ENCODE peak calls at places on chromosomes 13 and 19, in five cellular contexts. O, F, Q, C and D are unnamed samples.

GRCh38 chr19:38202504-38202903 is 21.5 kb downstream of the DPF1 start:
- DNase-seq in O (no peak), F (no peak), Q (no peak), C (no peak), D (no peak)

GRCh38 chr19:39809368-39809767 is 24.6 kb downstream of the DYRK1B start:
- DNase-seq in O (no peak), F (no peak), Q (no peak), C (no peak), D (no peak)

GRCh38 chr19:33219261-33219812 is 6.3 kb downstream of the SLC7A10 start:
- DNase-seq in O (peak; percentile 62), F (no peak), Q (peak; percentile 76), C (peak; percentile 88), D (no peak)

GRCh38 chr19:6425732-6426686 is 1.4 kb upstream of the KHSRP start:
- DNase-seq in O (no peak), F (no peak), Q (no peak), C (no peak), D (no peak)

GRCh38 chr19:1606138-1606651 is 933 bp upstream of the UQCR11 start:
- DNase-seq in O (no peak), F (no peak), Q (no peak), C (no peak), D (no peak)

GRCh38 chr19:17944301-17944700 is 11.5 kb downstream of the CCDC124 start:
- DNase-seq in O (no peak), F (no peak), Q (peak; percentile 64), C (peak; percentile 77), D (peak; percentile 86)

GRCh38 chr13:113412440-113412839 is 40.8 kb downstream of the ADPRHL1 start:
- DNase-seq in O (no peak), F (no peak), Q (no peak), C (no peak), D (no peak)

GRCh38 chr19:33302974-33303790 is 848 bp upstream of the CEBPA start:
- DNase-seq in O (peak; percentile 84), F (no peak), Q (peak; percentile 34), C (peak; percentile 57), D (peak; percentile 47)

GRCh38 chr19:1248454-1249297 is at the start of gene MIDN:
- DNase-seq in O (peak; percentile 90), F (peak; percentile 86), Q (peak; percentile 92), C (peak; percentile 86), D (peak; percentile 65)

GRCh38 chr13:110472904-110473563 is 88.5 kb downstream of the RAB20 start:
- DNase-seq in O (no peak), F (no peak), Q (no peak), C (no peak), D (no peak)

GRCh38 chr19:54415208-54415900 is at the start of gene TTYH1:
- DNase-seq in O (peak; percentile 78), F (peak; percentile 43), Q (no peak), C (no peak), D (no peak)

GRCh38 chr19:35977446-35978222 is 17.4 kb upstream of the SDHAF1 start:
- DNase-seq in O (peak; percentile 79), F (peak; percentile 39), Q (no peak), C (no peak), D (no peak)

GRCh38 chr13:34246511-34246910 is 428.6 kb downstream of the RFC3 start:
- DNase-seq in O (no peak), F (no peak), Q (no peak), C (peak; percentile 18), D (peak; percentile 37)

GRCh38 chr13:35874704-35875103 is 256.5 kb downstream of the DCLK1 start:
- DNase-seq in O (no peak), F (no peak), Q (no peak), C (no peak), D (no peak)

GRCh38 chr19:43594710-43595604 is 977 bp downstream of the IRGQ start:
- DNase-seq in O (peak; percentile 91), F (peak; percentile 77), Q (peak; percentile 63), C (peak; percentile 56), D (peak; percentile 36)

GRCh38 chr13:28557725-28558124 is 62.8 kb upstream of the FLT1 start:
- DNase-seq in O (no peak), F (no peak), Q (no peak), C (peak; percentile 51), D (no peak)

GRCh38 chr13:112619730-112620639 is 32.0 kb upstream of the TUBGCP3 start:
- DNase-seq in O (peak; percentile 93), F (no peak), Q (peak; percentile 25), C (peak; percentile 59), D (peak; percentile 42)

GRCh38 chr13:98459171-98459681 is 117.7 kb downstream of the STK24 start:
- DNase-seq in O (no peak), F (no peak), Q (no peak), C (no peak), D (no peak)

GRCh38 chr19:53772943-53773342 is 51.2 kb downstream of the NLRP12 start:
- DNase-seq in O (peak; percentile 81), F (peak; percentile 21), Q (peak; percentile 43), C (peak; percentile 46), D (peak; percentile 26)

GRCh38 chr13:44394649-44395048 is 21.0 kb downstream of the SERP2 start:
- DNase-seq in O (no peak), F (no peak), Q (no peak), C (no peak), D (no peak)

GRCh38 chr13:44934724-44935123 is 54.5 kb downstream of the NUFIP1 start:
- DNase-seq in O (no peak), F (no peak), Q (peak; percentile 65), C (peak; percentile 88), D (peak; percentile 46)

GRCh38 chr13:114107686-114108081 is 24.7 kb downstream of the RASA3 start:
- DNase-seq in O (no peak), F (peak; percentile 6), Q (peak; percentile 84), C (peak; percentile 87), D (no peak)

GRCh38 chr19:15631817-15632216 is 8.9 kb upstream of the CYP4F3 start:
- DNase-seq in O (peak; percentile 6), F (peak; percentile 26), Q (no peak), C (no peak), D (peak; percentile 63)

GRCh38 chr19:1618157-1619093 is 13.2 kb upstream of the UQCR11 start:
- DNase-seq in O (peak; percentile 44), F (no peak), Q (peak; percentile 6), C (no peak), D (peak; percentile 47)

GRCh38 chr19:2867025-2867991 is at the start of gene ZNF556:
- DNase-seq in O (no peak), F (no peak), Q (no peak), C (no peak), D (peak; percentile 62)

GRCh38 chr19:12293771-12294307 is 844 bp downstream of the ZNF44 start:
- DNase-seq in O (peak; percentile 79), F (peak; percentile 66), Q (peak; percentile 53), C (peak; percentile 59), D (peak; percentile 58)

GRCh38 chr19:7738023-7738422 is 6.1 kb upstream of the CLEC4G start:
- DNase-seq in O (no peak), F (no peak), Q (no peak), C (no peak), D (no peak)

DNA sequence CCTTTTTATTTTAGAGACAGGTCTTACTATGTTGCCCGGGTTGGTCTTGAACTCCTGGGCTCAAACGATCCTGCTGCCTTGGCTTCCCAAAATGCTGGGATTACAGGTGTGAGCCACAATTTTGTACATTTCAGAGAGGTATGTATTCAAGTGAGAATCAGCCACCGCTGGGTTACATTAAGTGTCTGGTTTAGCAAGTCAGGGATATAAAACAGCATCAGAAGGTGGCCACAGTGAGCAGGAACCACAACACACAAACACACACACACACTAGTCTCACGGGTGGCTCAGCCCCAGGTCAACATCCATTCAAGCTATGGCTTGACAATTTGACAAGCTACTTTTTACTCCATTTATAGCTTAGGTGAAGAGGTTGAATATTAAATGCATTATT is 20.2 kb downstream of the KLK5 start:
- DNase-seq in O (no peak), F (no peak), Q (no peak), C (no peak), D (no peak)
- TF ChIP-seq CTCF in O (no peak), F (no peak), Q (no peak), C (no peak), D (no peak)

GRCh38 chr19:49817964-49818690 is at the start of gene MED25:
- DNase-seq in O (peak; percentile 94), F (peak; percentile 86), Q (peak; percentile 91), C (peak; percentile 69), D (peak; percentile 82)
- TF ChIP-seq CTCF in O (peak; percentile 27), F (peak; percentile 19), Q (no peak), C (no peak), D (no peak)

DNA sequence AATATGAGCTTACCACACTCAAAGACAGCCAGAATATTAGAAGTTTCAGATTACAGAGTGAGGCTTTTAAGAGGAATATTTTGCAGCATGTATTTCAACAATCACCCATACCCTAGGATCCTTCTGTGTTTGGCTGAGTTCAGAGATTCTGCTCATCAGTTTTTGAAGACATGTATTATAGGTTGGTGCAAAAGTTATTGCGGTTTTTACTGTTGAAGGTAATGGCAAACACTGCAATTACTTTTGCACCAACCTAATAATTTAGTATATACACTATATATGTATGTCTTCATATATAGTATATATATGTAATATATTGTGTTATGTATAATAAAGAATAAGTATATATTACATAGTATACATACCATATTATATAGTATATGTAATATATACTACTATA is 435.1 kb downstream of the IRS2 start:
- DNase-seq in O (no peak), F (no peak), Q (no peak), C (no peak), D (no peak)
- TF ChIP-seq CTCF in O (no peak), F (no peak), Q (no peak), C (no peak), D (no peak)

DNA sequence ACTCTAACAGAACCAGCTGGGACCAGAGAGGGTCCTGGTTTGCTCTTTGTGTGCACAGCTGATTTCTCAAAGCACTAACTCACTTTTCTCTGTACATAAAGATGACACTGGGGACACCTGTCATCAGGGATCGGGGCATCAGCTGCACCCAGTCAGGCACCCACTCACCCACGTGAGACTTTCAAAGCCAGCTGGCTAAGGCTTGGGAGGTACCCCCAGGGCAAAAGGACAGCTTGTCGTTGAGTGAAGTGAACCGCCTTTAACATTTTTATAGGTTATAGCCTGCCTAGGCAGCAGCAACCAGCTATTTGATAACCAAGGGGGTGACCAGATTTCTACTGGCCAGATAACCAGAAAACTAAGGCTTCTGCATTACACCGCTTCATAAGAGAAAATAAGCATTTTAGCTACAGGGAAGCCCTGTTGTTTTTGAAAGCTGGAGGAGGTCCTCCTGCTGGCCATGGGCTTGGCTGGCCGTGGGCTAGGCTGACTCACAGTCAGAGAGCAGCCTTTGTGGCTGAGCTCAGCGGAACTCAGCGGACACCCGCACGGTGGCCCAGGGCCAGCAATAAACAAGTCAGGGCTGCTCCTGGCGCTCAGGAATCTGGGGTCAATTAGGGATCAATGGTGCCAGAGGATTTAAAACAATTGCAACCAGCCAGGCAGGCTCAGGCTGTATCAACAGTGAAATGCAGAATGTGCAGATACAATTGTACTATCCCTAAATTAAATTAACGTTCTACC is 57.1 kb downstream of the ALOX5AP start:
- DNase-seq in O (peak; percentile 64), F (no peak), Q (peak; percentile 97), C (peak; percentile 97), D (peak; percentile 91)
- TF ChIP-seq CTCF in O (no peak), F (no peak), Q (peak; percentile 67), C (peak; percentile 72), D (no peak)